ENCODE peak calls at places on chromosomes 11 and 22, in nine cellular contexts. One of them, this sample, is unnamed.

GRCh38 chr11:67355794-67356550 is 2.6 kb upstream of the POLD4 start:
- DNase-seq in AG10803: no peak
- DNase-seq in GM23338: no peak
- DNase-seq in cardiac muscle cell: no peak
- DNase-seq in AG09309: no peak
- DNase-seq in tibial artery: no peak
- DNase-seq in ovary: no peak
- DNase-seq in adrenal gland: no peak
- DNase-seq in AG04450: no peak
- DNase-seq in this sample: no peak

GRCh38 chr11:74037309-74037708 is 28.4 kb upstream of the UCP3 start:
- DNase-seq in cardiac muscle cell: no peak
- DNase-seq in tibial artery: no peak
- DNase-seq in AG10803: peak
- DNase-seq in GM23338: no peak
- DNase-seq in AG04450: no peak
- DNase-seq in adrenal gland: no peak
- DNase-seq in AG09309: no peak
- DNase-seq in ovary: no peak
- DNase-seq in this sample: no peak

GRCh38 chr11:20035701-20036601 is 124.3 kb downstream of the DBX1 start:
- DNase-seq in cardiac muscle cell: no peak
- DNase-seq in AG10803: peak
- DNase-seq in ovary: no peak
- DNase-seq in AG04450: peak
- DNase-seq in AG09309: peak
- DNase-seq in tibial artery: no peak
- DNase-seq in adrenal gland: peak
- DNase-seq in GM23338: no peak
- DNase-seq in this sample: peak

GRCh38 chr22:44493206-44493605 is 4.8 kb downstream of the RTL6 start:
- DNase-seq in ovary: no peak
- DNase-seq in GM23338: no peak
- DNase-seq in cardiac muscle cell: no peak
- DNase-seq in AG04450: no peak
- DNase-seq in AG10803: no peak
- DNase-seq in tibial artery: no peak
- DNase-seq in adrenal gland: no peak
- DNase-seq in AG09309: no peak
- DNase-seq in this sample: no peak

GRCh38 chr11:83972536-83972935 is 686.4 kb upstream of the CCDC90B start:
- DNase-seq in GM23338: no peak
- DNase-seq in cardiac muscle cell: no peak
- DNase-seq in AG04450: no peak
- DNase-seq in AG10803: no peak
- DNase-seq in ovary: no peak
- DNase-seq in tibial artery: no peak
- DNase-seq in adrenal gland: no peak
- DNase-seq in AG09309: no peak
- DNase-seq in this sample: no peak

GRCh38 chr11:58923300-58923788 is 15.9 kb upstream of the GLYATL1 start:
- DNase-seq in ovary: no peak
- DNase-seq in AG09309: no peak
- DNase-seq in tibial artery: no peak
- DNase-seq in AG10803: peak
- DNase-seq in adrenal gland: no peak
- DNase-seq in cardiac muscle cell: peak
- DNase-seq in AG04450: no peak
- DNase-seq in GM23338: peak
- DNase-seq in this sample: peak

GRCh38 chr11:96012086-96012824 is 88.3 kb upstream of the MTMR2 start:
- DNase-seq in GM23338: peak
- DNase-seq in tibial artery: peak
- DNase-seq in cardiac muscle cell: peak
- DNase-seq in AG10803: peak
- DNase-seq in ovary: no peak
- DNase-seq in AG09309: peak
- DNase-seq in adrenal gland: peak
- DNase-seq in AG04450: no peak
- DNase-seq in this sample: peak

GRCh38 chr22:33389927-33390326 is 331.7 kb upstream of the SYN3 start:
- DNase-seq in AG10803: peak
- DNase-seq in AG09309: no peak
- DNase-seq in GM23338: no peak
- DNase-seq in adrenal gland: no peak
- DNase-seq in ovary: no peak
- DNase-seq in tibial artery: no peak
- DNase-seq in AG04450: peak
- DNase-seq in cardiac muscle cell: no peak
- DNase-seq in this sample: peak

DNA sequence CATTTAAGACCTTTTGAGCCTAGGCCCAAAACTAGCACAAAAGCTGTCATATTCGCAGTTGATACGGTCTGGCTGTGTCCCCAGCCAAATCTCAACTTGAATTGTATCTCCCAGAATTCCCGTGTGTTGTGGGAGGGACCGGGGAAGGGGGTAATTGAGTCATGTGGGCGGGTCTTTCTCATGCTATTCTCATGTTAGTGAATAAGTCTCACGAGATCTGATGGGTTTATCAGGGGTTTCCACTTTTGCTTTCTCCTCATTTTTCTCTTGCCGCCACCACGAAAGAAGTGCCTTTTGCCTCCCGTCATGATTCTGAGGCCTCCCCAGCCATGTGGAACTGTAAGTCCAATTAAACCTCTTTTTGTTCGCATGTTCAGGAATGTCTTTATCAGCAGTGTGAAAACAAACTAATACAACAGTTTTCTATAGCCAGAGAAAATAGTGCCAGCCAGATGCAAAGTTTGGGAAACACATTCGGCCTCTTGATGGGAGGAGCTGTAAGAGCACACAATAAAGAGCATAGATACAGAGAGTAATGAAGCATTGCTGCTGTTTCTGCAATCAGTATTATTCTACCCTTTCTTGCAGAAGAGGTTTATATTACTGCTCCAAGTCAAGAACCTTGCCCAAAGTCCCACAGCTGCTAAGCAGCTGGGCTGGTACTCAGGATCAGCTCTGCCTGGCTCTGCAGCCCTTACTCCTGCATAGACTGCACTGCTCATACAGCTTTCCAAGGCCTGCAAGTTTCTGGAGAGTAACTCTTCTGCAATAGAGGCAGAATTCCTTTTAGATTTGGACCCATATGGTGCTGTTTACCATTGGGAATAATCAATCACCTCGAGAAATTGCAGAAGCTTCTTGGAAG is 2.0 kb upstream of the ZNF195 start:
- DNase-seq in AG04450: no peak
- DNase-seq in AG10803: peak
- DNase-seq in ovary: no peak
- DNase-seq in tibial artery: no peak
- DNase-seq in GM23338: peak
- DNase-seq in cardiac muscle cell: peak
- DNase-seq in adrenal gland: no peak
- DNase-seq in AG09309: no peak
- DNase-seq in this sample: no peak
- H3K4me3 ChIP-seq in AG04450: no peak
- H3K4me3 ChIP-seq in AG10803: peak
- H3K4me3 ChIP-seq in ovary: no peak
- H3K4me3 ChIP-seq in tibial artery: peak
- H3K4me3 ChIP-seq in GM23338: peak
- H3K4me3 ChIP-seq in cardiac muscle cell: peak
- H3K4me3 ChIP-seq in adrenal gland: no peak
- H3K4me3 ChIP-seq in AG09309: no peak
- H3K4me3 ChIP-seq in this sample: peak

DNA sequence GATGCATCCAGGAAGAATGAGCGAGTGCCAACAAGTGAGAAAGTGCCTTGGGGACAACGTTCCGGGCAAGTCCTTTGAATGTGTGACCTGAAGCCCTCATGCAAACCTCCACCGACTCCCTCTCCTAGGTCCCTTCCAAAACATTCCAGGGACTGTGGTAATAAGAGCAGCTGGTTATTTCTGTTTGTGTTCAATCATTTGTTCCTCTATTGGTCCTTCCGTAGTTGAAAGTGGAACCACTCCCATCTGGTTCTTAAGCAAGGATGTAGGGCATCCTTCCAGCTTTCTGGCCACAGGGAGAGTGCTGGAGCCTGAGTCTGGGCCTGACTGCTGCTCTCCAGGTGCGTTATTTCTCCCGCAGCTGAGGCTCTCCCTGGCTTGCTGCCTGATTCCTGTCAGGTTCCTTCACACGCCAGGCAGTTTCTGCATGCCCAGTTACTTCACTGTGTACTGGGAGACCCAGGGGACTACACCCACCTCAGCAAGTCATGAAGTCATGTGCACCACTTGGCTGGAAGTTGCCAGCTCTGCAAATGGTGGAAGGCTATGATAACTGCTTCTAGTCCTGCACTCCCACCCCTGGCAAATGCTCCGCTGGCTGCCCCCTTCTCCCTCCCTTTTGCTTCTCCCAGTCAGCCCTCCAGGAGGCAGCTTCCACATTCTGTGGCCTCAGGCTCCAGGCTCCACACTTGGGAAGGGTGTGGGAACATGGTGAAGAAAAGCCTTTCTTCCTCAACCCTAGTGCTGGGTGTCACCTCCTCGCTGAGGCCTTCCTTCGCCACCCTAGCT is 4.0 kb upstream of the ALX4 start:
- DNase-seq in ovary: no peak
- DNase-seq in AG10803: peak
- DNase-seq in adrenal gland: no peak
- DNase-seq in tibial artery: peak
- DNase-seq in GM23338: no peak
- DNase-seq in AG09309: no peak
- DNase-seq in cardiac muscle cell: no peak
- DNase-seq in AG04450: no peak
- DNase-seq in this sample: peak
- H3K4me3 ChIP-seq in ovary: no peak
- H3K4me3 ChIP-seq in AG10803: no peak
- H3K4me3 ChIP-seq in adrenal gland: no peak
- H3K4me3 ChIP-seq in tibial artery: no peak
- H3K4me3 ChIP-seq in GM23338: no peak
- H3K4me3 ChIP-seq in AG09309: no peak
- H3K4me3 ChIP-seq in cardiac muscle cell: no peak
- H3K4me3 ChIP-seq in AG04450: no peak
- H3K4me3 ChIP-seq in this sample: no peak

GRCh38 chr11:22828373-22828772 is 1.2 kb downstream of the SVIP start:
- DNase-seq in adrenal gland: no peak
- DNase-seq in tibial artery: no peak
- DNase-seq in AG09309: no peak
- DNase-seq in GM23338: no peak
- DNase-seq in cardiac muscle cell: no peak
- DNase-seq in AG04450: no peak
- DNase-seq in ovary: no peak
- DNase-seq in AG10803: no peak
- DNase-seq in this sample: no peak

GRCh38 chr11:22829231-22830081 is at the start of gene SVIP:
- DNase-seq in cardiac muscle cell: peak
- DNase-seq in AG09309: peak
- DNase-seq in ovary: peak
- DNase-seq in tibial artery: peak
- DNase-seq in adrenal gland: peak
- DNase-seq in AG10803: peak
- DNase-seq in GM23338: peak
- DNase-seq in AG04450: peak
- DNase-seq in this sample: peak

GRCh38 chr11:22832315-22833041 is 2.9 kb upstream of the SVIP start:
- DNase-seq in AG10803: no peak
- DNase-seq in adrenal gland: no peak
- DNase-seq in GM23338: no peak
- DNase-seq in cardiac muscle cell: no peak
- DNase-seq in tibial artery: no peak
- DNase-seq in AG09309: no peak
- DNase-seq in AG04450: no peak
- DNase-seq in ovary: no peak
- DNase-seq in this sample: no peak

GRCh38 chr11:22830082-22830414 is 447 bp upstream of the SVIP start:
- DNase-seq in cardiac muscle cell: no peak
- DNase-seq in AG09309: no peak
- DNase-seq in AG10803: no peak
- DNase-seq in AG04450: no peak
- DNase-seq in GM23338: no peak
- DNase-seq in ovary: no peak
- DNase-seq in tibial artery: no peak
- DNase-seq in adrenal gland: no peak
- DNase-seq in this sample: no peak
- H3K4me3 ChIP-seq in cardiac muscle cell: peak
- H3K4me3 ChIP-seq in AG09309: peak
- H3K4me3 ChIP-seq in AG10803: peak
- H3K4me3 ChIP-seq in AG04450: peak
- H3K4me3 ChIP-seq in GM23338: peak
- H3K4me3 ChIP-seq in ovary: peak
- H3K4me3 ChIP-seq in tibial artery: peak
- H3K4me3 ChIP-seq in adrenal gland: no peak
- H3K4me3 ChIP-seq in this sample: peak

DNA sequence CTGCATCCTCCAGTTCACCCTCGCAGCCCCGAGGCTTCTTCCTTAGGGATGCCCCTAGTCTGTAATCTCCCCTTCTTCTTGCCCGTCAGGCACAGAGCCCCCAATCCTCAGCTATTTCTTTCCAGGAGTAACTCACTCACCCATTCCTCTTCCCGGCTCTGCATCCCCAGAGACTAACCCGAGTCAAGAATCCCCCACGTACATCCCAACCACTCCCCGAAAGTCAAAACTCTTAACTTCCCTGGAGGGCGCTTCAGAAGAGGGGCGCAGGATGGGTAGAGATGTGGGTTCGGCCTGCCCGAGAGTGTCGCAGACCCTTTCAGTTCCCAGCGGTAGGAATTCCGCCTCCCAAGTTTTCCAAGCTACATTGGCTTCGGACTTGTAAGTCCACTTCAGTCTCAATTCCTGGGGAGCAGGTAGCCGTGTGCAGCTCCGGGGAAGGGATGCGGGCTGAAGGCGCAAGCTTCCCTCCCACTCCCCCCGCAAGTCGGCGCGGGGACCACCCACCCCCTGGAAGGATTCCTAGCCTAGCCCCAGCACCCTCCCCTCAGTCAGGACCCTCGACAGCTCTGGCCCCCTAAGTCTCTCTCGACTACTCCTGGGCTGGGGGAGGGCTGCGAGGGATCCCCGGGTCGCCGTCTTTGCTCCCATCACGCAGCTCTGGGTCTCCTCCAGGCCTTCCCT is 871 bp downstream of the BDNF start:
- DNase-seq in AG04450: no peak
- DNase-seq in tibial artery: no peak
- DNase-seq in GM23338: peak
- DNase-seq in AG10803: no peak
- DNase-seq in cardiac muscle cell: peak
- DNase-seq in ovary: peak
- DNase-seq in adrenal gland: no peak
- DNase-seq in AG09309: no peak
- DNase-seq in this sample: peak
- H3K4me3 ChIP-seq in AG04450: peak
- H3K4me3 ChIP-seq in tibial artery: peak
- H3K4me3 ChIP-seq in GM23338: peak
- H3K4me3 ChIP-seq in AG10803: peak
- H3K4me3 ChIP-seq in cardiac muscle cell: peak
- H3K4me3 ChIP-seq in ovary: peak
- H3K4me3 ChIP-seq in adrenal gland: no peak
- H3K4me3 ChIP-seq in AG09309: peak
- H3K4me3 ChIP-seq in this sample: peak